ENCODE peak calls at places on chromosome 6, in nine cellular contexts. R is lower leg skin, G is fibroblast of mammary gland, A is GM12865, B is body of pancreas, X is heart right ventricle, D is astrocyte of the spinal cord, T is epithelial cell of esophagus, E is left ventricle myocardium inferior. Z is an unnamed sample.

GRCh38 chr6:43705996-43706395 is 18.4 kb upstream of the MRPS18A start:
- DNase-seq in R (no peak), G (peak), A (peak), B (peak), X (no peak), D (no peak), T (peak), E (no peak), Z (no peak)

GRCh38 chr6:109791301-109791700 is 100.2 kb downstream of the FIG4 start:
- DNase-seq in R (no peak), G (peak), A (no peak), B (no peak), X (no peak), D (no peak), T (no peak), E (no peak), Z (no peak)

GRCh38 chr6:109690373-109690739 is 646 bp downstream of the AK9 start:
- DNase-seq in R (peak), G (no peak), A (peak), B (peak), X (peak), D (no peak), T (peak), E (peak), Z (peak)

GRCh38 chr6:170282512-170283158 is 8.2 kb downstream of the DLL1 start:
- DNase-seq in R (no peak), G (no peak), A (no peak), B (no peak), X (no peak), D (no peak), T (no peak), E (no peak), Z (no peak)

GRCh38 chr6:2196079-2196679 is 49.2 kb downstream of the GMDS start:
- DNase-seq in R (no peak), G (peak), A (peak), B (peak), X (peak), D (peak), T (peak), E (no peak), Z (peak)

GRCh38 chr6:109508166-109508860 is 25.3 kb upstream of the ZBTB24 start:
- DNase-seq in R (no peak), G (no peak), A (no peak), B (no peak), X (no peak), D (no peak), T (peak), E (no peak), Z (no peak)

GRCh38 chr6:15299430-15300131 is 53.7 kb downstream of the JARID2 start:
- DNase-seq in R (peak), G (no peak), A (peak), B (peak), X (peak), D (no peak), T (no peak), E (peak), Z (peak)

GRCh38 chr6:35096129-35096852 is 44.8 kb downstream of the TCP11 start:
- DNase-seq in R (no peak), G (peak), A (no peak), B (no peak), X (no peak), D (peak), T (peak), E (no peak), Z (no peak)

GRCh38 chr6:170051229-170052172 is 239.4 kb downstream of the DLL1 start:
- DNase-seq in R (peak), G (no peak), A (no peak), B (no peak), X (no peak), D (no peak), T (no peak), E (no peak), Z (no peak)

GRCh38 chr6:113031591-113031990 is 684.5 kb downstream of the RFPL4B start:
- DNase-seq in R (no peak), G (no peak), A (no peak), B (no peak), X (no peak), D (no peak), T (no peak), E (no peak), Z (no peak)

GRCh38 chr6:166387642-166388325 is 5.0 kb upstream of the MPC1 start:
- DNase-seq in R (no peak), G (no peak), A (no peak), B (no peak), X (no peak), D (no peak), T (no peak), E (no peak), Z (no peak)

GRCh38 chr6:114361036-114361435 is 18.2 kb upstream of the HS3ST5 start:
- DNase-seq in R (no peak), G (no peak), A (no peak), B (no peak), X (no peak), D (no peak), T (no peak), E (no peak), Z (no peak)

GRCh38 chr6:91299544-91300491 is 712.9 kb upstream of the MAP3K7 start:
- DNase-seq in R (no peak), G (peak), A (no peak), B (peak), X (peak), D (peak), T (no peak), E (peak), Z (peak)

GRCh38 chr6:57256541-57256940 is 34.4 kb upstream of the RAB23 start:
- DNase-seq in R (no peak), G (no peak), A (no peak), B (no peak), X (no peak), D (peak), T (no peak), E (no peak), Z (no peak)

GRCh38 chr6:131640576-131640975 is 3.5 kb downstream of the ENPP3 start:
- DNase-seq in R (no peak), G (no peak), A (no peak), B (no peak), X (no peak), D (no peak), T (no peak), E (no peak), Z (no peak)

GRCh38 chr6:158026901-158027589 is 45.4 kb downstream of the SYNJ2 start:
- DNase-seq in R (no peak), G (no peak), A (no peak), B (no peak), X (no peak), D (no peak), T (no peak), E (no peak), Z (no peak)

GRCh38 chr6:150208606-150209352 is 65.9 kb downstream of the PPP1R14C start:
- DNase-seq in R (peak), G (no peak), A (no peak), B (no peak), X (no peak), D (no peak), T (peak), E (no peak), Z (no peak)

GRCh38 chr6:11575408-11576033 is 38.0 kb downstream of the TMEM170B start:
- DNase-seq in R (no peak), G (peak), A (peak), B (peak), X (peak), D (peak), T (peak), E (no peak), Z (peak)

GRCh38 chr6:82875573-82876185 is 190.0 kb downstream of the UBE3D start:
- DNase-seq in R (no peak), G (peak), A (no peak), B (no peak), X (no peak), D (peak), T (peak), E (no peak), Z (no peak)

GRCh38 chr6:12150812-12151432 is 138.8 kb downstream of the HIVEP1 start:
- DNase-seq in R (no peak), G (no peak), A (peak), B (peak), X (no peak), D (no peak), T (peak), E (no peak), Z (no peak)

GRCh38 chr6:26270903-26271639 is 93.9 kb upstream of the BTN3A2 start:
- DNase-seq in R (peak), G (peak), A (peak), B (peak), X (peak), D (peak), T (peak), E (peak), Z (peak)

GRCh38 chr6:31954511-31954910 is 4.3 kb downstream of the NELFE start:
- DNase-seq in R (no peak), G (no peak), A (no peak), B (no peak), X (no peak), D (no peak), T (no peak), E (no peak), Z (no peak)

GRCh38 chr6:75155586-75155985 is 50.3 kb downstream of the COL12A1 start:
- DNase-seq in R (no peak), G (no peak), A (no peak), B (no peak), X (no peak), D (no peak), T (no peak), E (no peak), Z (no peak)

GRCh38 chr6:14758421-14759043 is 487.3 kb upstream of the JARID2 start:
- DNase-seq in R (peak), G (peak), A (no peak), B (peak), X (no peak), D (no peak), T (peak), E (no peak), Z (no peak)

GRCh38 chr6:51467231-51467952 is 620.0 kb downstream of the PKHD1 start:
- DNase-seq in R (no peak), G (no peak), A (no peak), B (no peak), X (no peak), D (no peak), T (peak), E (no peak), Z (no peak)

GRCh38 chr6:75488026-75488425 is 5.6 kb downstream of the FILIP1 start:
- DNase-seq in R (no peak), G (peak), A (no peak), B (peak), X (no peak), D (peak), T (no peak), E (no peak), Z (no peak)

GRCh38 chr6:13012271-13012670 is 295.7 kb downstream of the PHACTR1 start:
- DNase-seq in R (no peak), G (no peak), A (no peak), B (peak), X (no peak), D (no peak), T (peak), E (no peak), Z (no peak)

GRCh38 chr6:52846002-52846401 is 5.4 kb upstream of the GSTA5 start:
- DNase-seq in R (no peak), G (no peak), A (no peak), B (no peak), X (no peak), D (no peak), T (no peak), E (no peak), Z (no peak)

GRCh38 chr6:52843600-52843999 is 3.0 kb upstream of the GSTA5 start:
- DNase-seq in R (no peak), G (no peak), A (no peak), B (no peak), X (no peak), D (no peak), T (no peak), E (no peak), Z (no peak)

GRCh38 chr6:52849137-52849536 is 8.5 kb upstream of the GSTA5 start:
- DNase-seq in R (no peak), G (no peak), A (no peak), B (no peak), X (no peak), D (no peak), T (no peak), E (no peak), Z (no peak)
- TF ChIP-seq CTCF in R (no peak), G (no peak), A (no peak), B (no peak), X (no peak), D (no peak), T (no peak), E (no peak), Z (no peak)

GRCh38 chr6:36418558-36418957 is 24.1 kb downstream of the PXT1 start:
- DNase-seq in R (no peak), G (no peak), A (no peak), B (no peak), X (no peak), D (no peak), T (peak), E (no peak), Z (no peak)

GRCh38 chr6:36422714-36423100 is 19.9 kb downstream of the PXT1 start:
- DNase-seq in R (no peak), G (no peak), A (no peak), B (no peak), X (no peak), D (no peak), T (no peak), E (no peak), Z (no peak)

GRCh38 chr6:36414481-36414880 is 27.0 kb upstream of the ETV7 start:
- DNase-seq in R (no peak), G (no peak), A (no peak), B (no peak), X (no peak), D (no peak), T (no peak), E (no peak), Z (no peak)

GRCh38 chr6:36423101-36423824 is 19.4 kb downstream of the PXT1 start:
- DNase-seq in R (peak), G (peak), A (peak), B (peak), X (peak), D (peak), T (peak), E (peak), Z (peak)

GRCh38 chr6:36419295-36419694 is 23.4 kb downstream of the PXT1 start:
- DNase-seq in R (no peak), G (no peak), A (no peak), B (no peak), X (no peak), D (no peak), T (peak), E (no peak), Z (no peak)
- H3K4me3 ChIP-seq in R (no peak), G (no peak), A (no peak), B (no peak), X (no peak), D (no peak), T (no peak), E (no peak), Z (no peak)

GRCh38 chr6:111916747-111917146 is 43.5 kb upstream of the FYN start:
- DNase-seq in R (no peak), G (no peak), A (no peak), B (no peak), X (no peak), D (no peak), T (peak), E (no peak), Z (no peak)
- TF ChIP-seq CTCF in R (no peak), G (no peak), A (no peak), B (no peak), X (no peak), D (no peak), T (no peak), E (no peak), Z (no peak)

GRCh38 chr6:28816339-28816908 is 107.4 kb downstream of the TRIM27 start:
- DNase-seq in R (no peak), G (no peak), A (no peak), B (no peak), X (no peak), D (no peak), T (no peak), E (no peak), Z (no peak)

GRCh38 chr6:28812778-28813569 is 110.8 kb downstream of the TRIM27 start:
- DNase-seq in R (no peak), G (no peak), A (no peak), B (no peak), X (no peak), D (no peak), T (no peak), E (no peak), Z (no peak)

GRCh38 chr6:28814032-28814976 is 109.5 kb downstream of the TRIM27 start:
- DNase-seq in R (no peak), G (no peak), A (no peak), B (no peak), X (no peak), D (no peak), T (no peak), E (no peak), Z (no peak)

GRCh38 chr6:28817808-28818145 is 106.0 kb downstream of the TRIM27 start:
- DNase-seq in R (no peak), G (no peak), A (no peak), B (no peak), X (no peak), D (no peak), T (no peak), E (no peak), Z (no peak)

GRCh38 chr6:28816909-28817807 is 106.6 kb downstream of the TRIM27 start:
- DNase-seq in R (no peak), G (peak), A (peak), B (no peak), X (no peak), D (peak), T (peak), E (no peak), Z (no peak)
- H3K4me3 ChIP-seq in R (no peak), G (peak), A (no peak), B (no peak), X (no peak), D (peak), T (peak), E (no peak), Z (no peak)

DNA sequence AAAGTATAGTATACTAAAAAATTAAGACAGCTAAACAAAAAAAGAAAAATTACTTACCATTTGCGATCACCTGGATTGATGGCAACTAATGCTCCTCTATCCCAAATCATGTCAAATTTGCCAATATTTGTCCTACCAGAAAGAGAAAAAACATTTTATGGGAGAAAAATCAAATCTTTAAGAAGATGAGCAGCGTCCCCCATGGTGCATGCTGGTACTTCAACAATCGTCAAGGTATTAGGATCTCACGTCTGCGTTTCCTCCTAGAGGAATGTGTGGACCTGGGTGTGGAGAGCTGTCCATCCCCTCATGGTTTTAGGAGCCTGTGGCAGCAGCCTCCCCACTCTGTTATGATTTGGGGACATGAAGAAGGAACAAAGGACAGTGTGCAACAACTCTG is 16.0 kb downstream of the TPMT start:
- DNase-seq in R (no peak), G (no peak), A (no peak), B (no peak), X (no peak), D (no peak), T (no peak), E (no peak), Z (no peak)
- TF ChIP-seq CTCF in R (no peak), G (no peak), A (no peak), B (no peak), X (no peak), D (no peak), T (no peak), E (no peak), Z (no peak)

GRCh38 chr6:116102856-116103255 is 2.2 kb downstream of the NT5DC1 start:
- DNase-seq in R (no peak), G (no peak), A (peak), B (no peak), X (no peak), D (no peak), T (no peak), E (no peak), Z (no peak)
- H3K4me3 ChIP-seq in R (no peak), G (no peak), A (peak), B (no peak), X (no peak), D (no peak), T (no peak), E (peak), Z (no peak)

Z was measured in heart left ventricle.